ENCODE peak calls at places on chromosomes 4 and X, in eight cellular contexts. One of them, this sample, is unnamed.

GRCh38 chr4:77395481-77395880 is 210.1 kb upstream of the CXCL13 start:
- DNase-seq in right lobe of liver: no peak
- DNase-seq in cardiac fibroblast: no peak
- DNase-seq in posterior cingulate gyrus: no peak
- DNase-seq in activated T-cell treated with anti-CD3 and anti-CD28 coated beads for 48 hours: no peak
- DNase-seq in PC-3: no peak
- DNase-seq in mesendoderm: no peak
- DNase-seq in activated naive CD4-positive, alpha-beta T cell treated with anti-CD3 and anti-CD28 coated beads for 36 hours: no peak
- DNase-seq in this sample: no peak

GRCh38 chr4:158033416-158033863 is 139.4 kb downstream of the GASK1B start:
- DNase-seq in right lobe of liver: no peak
- DNase-seq in cardiac fibroblast: peak
- DNase-seq in posterior cingulate gyrus: no peak
- DNase-seq in activated T-cell treated with anti-CD3 and anti-CD28 coated beads for 48 hours: no peak
- DNase-seq in PC-3: peak
- DNase-seq in mesendoderm: no peak
- DNase-seq in activated naive CD4-positive, alpha-beta T cell treated with anti-CD3 and anti-CD28 coated beads for 36 hours: no peak
- DNase-seq in this sample: no peak

GRCh38 chr4:83605744-83606172 is 69.8 kb downstream of the GPAT3 start:
- DNase-seq in right lobe of liver: no peak
- DNase-seq in cardiac fibroblast: no peak
- DNase-seq in posterior cingulate gyrus: no peak
- DNase-seq in activated T-cell treated with anti-CD3 and anti-CD28 coated beads for 48 hours: no peak
- DNase-seq in PC-3: no peak
- DNase-seq in mesendoderm: no peak
- DNase-seq in activated naive CD4-positive, alpha-beta T cell treated with anti-CD3 and anti-CD28 coated beads for 36 hours: no peak
- DNase-seq in this sample: no peak

GRCh38 chrX:93354651-93355050 is 318.7 kb downstream of the NAP1L3 start:
- DNase-seq in right lobe of liver: no peak
- DNase-seq in cardiac fibroblast: no peak
- DNase-seq in posterior cingulate gyrus: no peak
- DNase-seq in activated T-cell treated with anti-CD3 and anti-CD28 coated beads for 48 hours: no peak
- DNase-seq in PC-3: no peak
- DNase-seq in mesendoderm: no peak
- DNase-seq in activated naive CD4-positive, alpha-beta T cell treated with anti-CD3 and anti-CD28 coated beads for 36 hours: no peak
- DNase-seq in this sample: no peak

GRCh38 chrX:34546366-34546765 is 110.7 kb downstream of the TMEM47 start:
- DNase-seq in right lobe of liver: no peak
- DNase-seq in cardiac fibroblast: peak
- DNase-seq in posterior cingulate gyrus: no peak
- DNase-seq in activated T-cell treated with anti-CD3 and anti-CD28 coated beads for 48 hours: no peak
- DNase-seq in PC-3: no peak
- DNase-seq in mesendoderm: no peak
- DNase-seq in activated naive CD4-positive, alpha-beta T cell treated with anti-CD3 and anti-CD28 coated beads for 36 hours: no peak
- DNase-seq in this sample: no peak

GRCh38 chr4:184851200-184851541 is 25.4 kb upstream of the ACSL1 start:
- DNase-seq in right lobe of liver: no peak
- DNase-seq in cardiac fibroblast: peak
- DNase-seq in posterior cingulate gyrus: no peak
- DNase-seq in activated T-cell treated with anti-CD3 and anti-CD28 coated beads for 48 hours: no peak
- DNase-seq in PC-3: no peak
- DNase-seq in mesendoderm: no peak
- DNase-seq in activated naive CD4-positive, alpha-beta T cell treated with anti-CD3 and anti-CD28 coated beads for 36 hours: peak
- DNase-seq in this sample: no peak

GRCh38 chr4:7769308-7769841 is 170.3 kb downstream of the AFAP1 start:
- DNase-seq in right lobe of liver: no peak
- DNase-seq in cardiac fibroblast: no peak
- DNase-seq in posterior cingulate gyrus: peak
- DNase-seq in activated T-cell treated with anti-CD3 and anti-CD28 coated beads for 48 hours: no peak
- DNase-seq in PC-3: no peak
- DNase-seq in mesendoderm: no peak
- DNase-seq in activated naive CD4-positive, alpha-beta T cell treated with anti-CD3 and anti-CD28 coated beads for 36 hours: no peak
- DNase-seq in this sample: no peak

GRCh38 chr4:110005461-110006056 is 92.9 kb downstream of the EGF start:
- DNase-seq in right lobe of liver: no peak
- DNase-seq in cardiac fibroblast: peak
- DNase-seq in posterior cingulate gyrus: no peak
- DNase-seq in activated T-cell treated with anti-CD3 and anti-CD28 coated beads for 48 hours: no peak
- DNase-seq in PC-3: peak
- DNase-seq in mesendoderm: peak
- DNase-seq in activated naive CD4-positive, alpha-beta T cell treated with anti-CD3 and anti-CD28 coated beads for 36 hours: no peak
- DNase-seq in this sample: peak

GRCh38 chr4:185999207-185999606 is 69.7 kb upstream of the TLR3 start:
- DNase-seq in right lobe of liver: peak
- DNase-seq in cardiac fibroblast: no peak
- DNase-seq in posterior cingulate gyrus: no peak
- DNase-seq in activated T-cell treated with anti-CD3 and anti-CD28 coated beads for 48 hours: no peak
- DNase-seq in PC-3: no peak
- DNase-seq in mesendoderm: no peak
- DNase-seq in activated naive CD4-positive, alpha-beta T cell treated with anti-CD3 and anti-CD28 coated beads for 36 hours: no peak
- DNase-seq in this sample: no peak

GRCh38 chr4:142238589-142238988 is 602.2 kb downstream of the IL15 start:
- DNase-seq in right lobe of liver: no peak
- DNase-seq in cardiac fibroblast: peak
- DNase-seq in posterior cingulate gyrus: no peak
- DNase-seq in activated T-cell treated with anti-CD3 and anti-CD28 coated beads for 48 hours: no peak
- DNase-seq in PC-3: no peak
- DNase-seq in mesendoderm: no peak
- DNase-seq in activated naive CD4-positive, alpha-beta T cell treated with anti-CD3 and anti-CD28 coated beads for 36 hours: no peak
- DNase-seq in this sample: no peak

GRCh38 chrX:72255445-72255844 is 16.6 kb upstream of the ERCC6L start:
- DNase-seq in right lobe of liver: no peak
- DNase-seq in cardiac fibroblast: no peak
- DNase-seq in posterior cingulate gyrus: peak
- DNase-seq in activated T-cell treated with anti-CD3 and anti-CD28 coated beads for 48 hours: no peak
- DNase-seq in PC-3: no peak
- DNase-seq in mesendoderm: no peak
- DNase-seq in activated naive CD4-positive, alpha-beta T cell treated with anti-CD3 and anti-CD28 coated beads for 36 hours: no peak
- DNase-seq in this sample: no peak

GRCh38 chrX:37753384-37753783 is 26.5 kb upstream of the CYBB start:
- DNase-seq in right lobe of liver: no peak
- DNase-seq in cardiac fibroblast: no peak
- DNase-seq in posterior cingulate gyrus: no peak
- DNase-seq in activated T-cell treated with anti-CD3 and anti-CD28 coated beads for 48 hours: no peak
- DNase-seq in PC-3: no peak
- DNase-seq in mesendoderm: no peak
- DNase-seq in activated naive CD4-positive, alpha-beta T cell treated with anti-CD3 and anti-CD28 coated beads for 36 hours: no peak
- DNase-seq in this sample: no peak

GRCh38 chrX:130125090-130125489 is 14.8 kb upstream of the ELF4 start:
- DNase-seq in right lobe of liver: no peak
- DNase-seq in cardiac fibroblast: peak
- DNase-seq in posterior cingulate gyrus: no peak
- DNase-seq in activated T-cell treated with anti-CD3 and anti-CD28 coated beads for 48 hours: no peak
- DNase-seq in PC-3: no peak
- DNase-seq in mesendoderm: no peak
- DNase-seq in activated naive CD4-positive, alpha-beta T cell treated with anti-CD3 and anti-CD28 coated beads for 36 hours: no peak
- DNase-seq in this sample: peak

GRCh38 chrX:106300656-106301055 is 132.6 kb downstream of the PWWP3B start:
- DNase-seq in right lobe of liver: no peak
- DNase-seq in cardiac fibroblast: no peak
- DNase-seq in posterior cingulate gyrus: no peak
- DNase-seq in activated T-cell treated with anti-CD3 and anti-CD28 coated beads for 48 hours: no peak
- DNase-seq in PC-3: peak
- DNase-seq in mesendoderm: no peak
- DNase-seq in activated naive CD4-positive, alpha-beta T cell treated with anti-CD3 and anti-CD28 coated beads for 36 hours: no peak
- DNase-seq in this sample: no peak

GRCh38 chrX:71671043-71671829 is 3.9 kb downstream of the LOC101059915 start:
- DNase-seq in right lobe of liver: no peak
- DNase-seq in cardiac fibroblast: no peak
- DNase-seq in posterior cingulate gyrus: no peak
- DNase-seq in activated T-cell treated with anti-CD3 and anti-CD28 coated beads for 48 hours: peak
- DNase-seq in PC-3: peak
- DNase-seq in mesendoderm: no peak
- DNase-seq in activated naive CD4-positive, alpha-beta T cell treated with anti-CD3 and anti-CD28 coated beads for 36 hours: peak
- DNase-seq in this sample: no peak

GRCh38 chr4:114366368-114366767 is 232.2 kb upstream of the UGT8 start:
- DNase-seq in right lobe of liver: no peak
- DNase-seq in cardiac fibroblast: no peak
- DNase-seq in posterior cingulate gyrus: no peak
- DNase-seq in activated T-cell treated with anti-CD3 and anti-CD28 coated beads for 48 hours: no peak
- DNase-seq in PC-3: no peak
- DNase-seq in mesendoderm: no peak
- DNase-seq in activated naive CD4-positive, alpha-beta T cell treated with anti-CD3 and anti-CD28 coated beads for 36 hours: no peak
- DNase-seq in this sample: no peak

GRCh38 chr4:80024335-80024734 is 48.7 kb downstream of the ANTXR2 start:
- DNase-seq in right lobe of liver: no peak
- DNase-seq in cardiac fibroblast: no peak
- DNase-seq in posterior cingulate gyrus: no peak
- DNase-seq in activated T-cell treated with anti-CD3 and anti-CD28 coated beads for 48 hours: no peak
- DNase-seq in PC-3: no peak
- DNase-seq in mesendoderm: no peak
- DNase-seq in activated naive CD4-positive, alpha-beta T cell treated with anti-CD3 and anti-CD28 coated beads for 36 hours: no peak
- DNase-seq in this sample: no peak

GRCh38 chr4:120052840-120053239 is 13.8 kb downstream of the MAD2L1 start:
- DNase-seq in right lobe of liver: no peak
- DNase-seq in cardiac fibroblast: peak
- DNase-seq in posterior cingulate gyrus: no peak
- DNase-seq in activated T-cell treated with anti-CD3 and anti-CD28 coated beads for 48 hours: no peak
- DNase-seq in PC-3: peak
- DNase-seq in mesendoderm: no peak
- DNase-seq in activated naive CD4-positive, alpha-beta T cell treated with anti-CD3 and anti-CD28 coated beads for 36 hours: no peak
- DNase-seq in this sample: peak

GRCh38 chr4:121950680-121951569 is 935 bp downstream of the TRPC3 start:
- DNase-seq in right lobe of liver: peak
- DNase-seq in cardiac fibroblast: peak
- DNase-seq in posterior cingulate gyrus: peak
- DNase-seq in activated T-cell treated with anti-CD3 and anti-CD28 coated beads for 48 hours: peak
- DNase-seq in PC-3: no peak
- DNase-seq in mesendoderm: peak
- DNase-seq in activated naive CD4-positive, alpha-beta T cell treated with anti-CD3 and anti-CD28 coated beads for 36 hours: peak
- DNase-seq in this sample: peak

GRCh38 chr4:112589207-112589606 is 47.5 kb downstream of the ZGRF1 start:
- DNase-seq in right lobe of liver: no peak
- DNase-seq in cardiac fibroblast: peak
- DNase-seq in posterior cingulate gyrus: no peak
- DNase-seq in activated T-cell treated with anti-CD3 and anti-CD28 coated beads for 48 hours: no peak
- DNase-seq in PC-3: no peak
- DNase-seq in mesendoderm: peak
- DNase-seq in activated naive CD4-positive, alpha-beta T cell treated with anti-CD3 and anti-CD28 coated beads for 36 hours: no peak
- DNase-seq in this sample: no peak

GRCh38 chr4:153252122-153252521 is 47.9 kb downstream of the TRIM2 start:
- DNase-seq in right lobe of liver: no peak
- DNase-seq in cardiac fibroblast: no peak
- DNase-seq in posterior cingulate gyrus: no peak
- DNase-seq in activated T-cell treated with anti-CD3 and anti-CD28 coated beads for 48 hours: no peak
- DNase-seq in PC-3: no peak
- DNase-seq in mesendoderm: no peak
- DNase-seq in activated naive CD4-positive, alpha-beta T cell treated with anti-CD3 and anti-CD28 coated beads for 36 hours: peak
- DNase-seq in this sample: no peak

GRCh38 chrX:115533485-115533884 is 27.5 kb upstream of the PLS3 start:
- DNase-seq in right lobe of liver: no peak
- DNase-seq in cardiac fibroblast: peak
- DNase-seq in posterior cingulate gyrus: no peak
- DNase-seq in activated T-cell treated with anti-CD3 and anti-CD28 coated beads for 48 hours: no peak
- DNase-seq in PC-3: no peak
- DNase-seq in mesendoderm: no peak
- DNase-seq in activated naive CD4-positive, alpha-beta T cell treated with anti-CD3 and anti-CD28 coated beads for 36 hours: no peak
- DNase-seq in this sample: no peak

This sample was measured in cardiac muscle cell.